ENCODE peak calls at places on chromosomes 5 and 9, in four cellular contexts. N, B, X and Q are unnamed samples.

GRCh38 chr9:20209421-20210340 is 412.6 kb downstream of the MLLT3 start:
- DNase-seq in N (no peak), B (no peak), X (no peak), Q (no peak)

GRCh38 chr9:133133680-133134418 is 12.8 kb upstream of the RALGDS start:
- DNase-seq in N (peak), B (peak), X (peak), Q (no peak)

GRCh38 chr5:58114324-58114723 is 345.6 kb downstream of the PLK2 start:
- DNase-seq in N (peak), B (no peak), X (no peak), Q (no peak)

GRCh38 chr5:53815471-53815870 is 255.0 kb downstream of the NDUFS4 start:
- DNase-seq in N (no peak), B (no peak), X (peak), Q (no peak)

GRCh38 chr5:152505442-152506042 is 100.5 kb upstream of the NMUR2 start:
- DNase-seq in N (peak), B (peak), X (peak), Q (peak)

GRCh38 chr9:120730661-120731514 is 16.6 kb upstream of the MEGF9 start:
- DNase-seq in N (peak), B (no peak), X (peak), Q (no peak)

GRCh38 chr5:57505640-57506039 is 23.0 kb upstream of the ACTBL2 start:
- DNase-seq in N (no peak), B (no peak), X (no peak), Q (no peak)

GRCh38 chr5:170278611-170279500 is 18.7 kb downstream of the LCP2 start:
- DNase-seq in N (no peak), B (peak), X (peak), Q (no peak)

GRCh38 chr5:172414618-172415599 is 39.4 kb downstream of the SH3PXD2B start:
- DNase-seq in N (peak), B (no peak), X (no peak), Q (no peak)

GRCh38 chr9:114307323-114308250 is 15.3 kb upstream of the ORM1 start:
- DNase-seq in N (no peak), B (no peak), X (peak), Q (no peak)

GRCh38 chr5:6503342-6503741 is 54.7 kb downstream of the UBE2QL1 start:
- DNase-seq in N (no peak), B (no peak), X (peak), Q (no peak)

GRCh38 chr5:110616009-110616408 is 110.5 kb downstream of the TMEM232 start:
- DNase-seq in N (no peak), B (no peak), X (no peak), Q (no peak)

GRCh38 chr5:177432143-177432904 is 5.8 kb downstream of the GRK6 start:
- DNase-seq in N (no peak), B (no peak), X (no peak), Q (no peak)

GRCh38 chr9:18485691-18486090 is 11.7 kb downstream of the ADAMTSL1 start:
- DNase-seq in N (no peak), B (no peak), X (no peak), Q (no peak)

GRCh38 chr5:72702881-72703434 is 113.5 kb upstream of the TNPO1 start:
- DNase-seq in N (no peak), B (no peak), X (no peak), Q (no peak)

GRCh38 chr5:83345423-83345822 is 126.1 kb upstream of the VCAN start:
- DNase-seq in N (no peak), B (no peak), X (no peak), Q (no peak)

GRCh38 chr5:141604318-141604717 is 14.5 kb downstream of the DIAPH1 start:
- DNase-seq in N (peak), B (no peak), X (no peak), Q (no peak)

GRCh38 chr5:78610163-78610583 is 38.4 kb downstream of the LHFPL2 start:
- DNase-seq in N (no peak), B (no peak), X (no peak), Q (no peak)

GRCh38 chr9:83572524-83572923 is 34.3 kb upstream of the FRMD3 start:
- DNase-seq in N (no peak), B (no peak), X (no peak), Q (no peak)

GRCh38 chr9:37992924-37993349 is 76.1 kb downstream of the SHB start:
- DNase-seq in N (no peak), B (no peak), X (no peak), Q (no peak)

GRCh38 chr9:112168197-112168596 is 6.9 kb downstream of the SUSD1 start:
- DNase-seq in N (no peak), B (peak), X (no peak), Q (no peak)

GRCh38 chr9:115378758-115379157 is 260.8 kb upstream of the TNC start:
- DNase-seq in N (no peak), B (no peak), X (no peak), Q (no peak)

GRCh38 chr9:22986556-22986955 is 539.9 kb downstream of the DMRTA1 start:
- DNase-seq in N (no peak), B (no peak), X (no peak), Q (no peak)

GRCh38 chr5:146766013-146766412 is 112.5 kb downstream of the PPP2R2B start:
- DNase-seq in N (no peak), B (no peak), X (no peak), Q (no peak)

GRCh38 chr9:135388530-135388929 is 91.1 kb upstream of the PPP1R26 start:
- DNase-seq in N (no peak), B (no peak), X (no peak), Q (no peak)

GRCh38 chr5:154566146-154566680 is 88.2 kb upstream of the HAND1 start:
- DNase-seq in N (no peak), B (no peak), X (no peak), Q (no peak)

GRCh38 chr9:134059661-134060395 is 8.0 kb downstream of the BRD3 start:
- DNase-seq in N (no peak), B (peak), X (peak), Q (peak)

GRCh38 chr5:116614603-116614920 is 39.9 kb upstream of the SEMA6A start:
- DNase-seq in N (no peak), B (no peak), X (no peak), Q (no peak)

GRCh38 chr5:136717917-136718316 is 352.6 kb upstream of the TRPC7 start:
- DNase-seq in N (no peak), B (no peak), X (no peak), Q (no peak)

DNA sequence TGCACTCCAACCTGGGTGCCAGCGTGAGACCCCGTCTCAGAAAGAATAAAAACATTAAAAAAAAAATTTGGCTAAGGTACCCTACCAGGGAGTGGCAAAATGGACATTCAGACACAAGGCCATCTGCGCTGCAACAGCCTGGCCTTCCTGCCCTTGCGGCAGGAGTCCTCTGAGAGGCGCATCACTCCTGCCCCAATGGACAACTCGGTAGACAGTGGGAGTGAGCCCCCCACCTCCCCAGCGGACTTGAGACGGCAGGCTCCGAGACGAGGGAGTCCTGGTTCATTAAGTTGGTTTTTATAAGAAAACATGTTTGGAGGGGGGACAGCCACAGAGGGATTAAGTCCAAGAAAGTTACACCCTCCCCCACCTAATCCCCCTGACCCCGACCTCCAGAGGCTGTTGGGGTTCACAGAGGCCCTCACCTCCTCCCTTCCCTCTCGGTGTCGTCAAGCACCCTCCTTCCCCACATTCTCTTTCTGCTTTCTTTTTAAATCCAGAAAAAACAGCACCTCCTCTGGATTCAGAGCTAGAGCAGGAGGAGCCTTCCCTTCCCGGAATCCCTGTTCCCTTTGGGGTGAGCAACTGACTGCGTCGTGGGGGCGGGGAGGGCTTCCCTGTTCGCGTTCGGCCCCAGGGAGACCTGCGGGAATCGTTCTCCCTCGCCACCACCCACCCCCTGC is 1.8 kb upstream of the EGR1 start:
- DNase-seq in N (no peak), B (no peak), X (peak), Q (no peak)
- TF ChIP-seq CTCF in N (no peak), B (no peak), X (no peak), Q (no peak)

GRCh38 chr9:130692365-130692764 is 1.2 kb upstream of the EXOSC2 start:
- DNase-seq in N (no peak), B (no peak), X (peak), Q (peak)
- TF ChIP-seq CTCF in N (no peak), B (no peak), X (peak), Q (peak)

GRCh38 chr5:176429972-176430371 is 13.6 kb upstream of the CLTB start:
- DNase-seq in N (no peak), B (no peak), X (no peak), Q (no peak)
- TF ChIP-seq CTCF in N (no peak), B (no peak), X (peak), Q (no peak)

GRCh38 chr9:89410709-89411111 is 87.2 kb downstream of the SEMA4D start:
- DNase-seq in N (peak), B (peak), X (no peak), Q (no peak)
- TF ChIP-seq CTCF in N (no peak), B (peak), X (peak), Q (no peak)

DNA sequence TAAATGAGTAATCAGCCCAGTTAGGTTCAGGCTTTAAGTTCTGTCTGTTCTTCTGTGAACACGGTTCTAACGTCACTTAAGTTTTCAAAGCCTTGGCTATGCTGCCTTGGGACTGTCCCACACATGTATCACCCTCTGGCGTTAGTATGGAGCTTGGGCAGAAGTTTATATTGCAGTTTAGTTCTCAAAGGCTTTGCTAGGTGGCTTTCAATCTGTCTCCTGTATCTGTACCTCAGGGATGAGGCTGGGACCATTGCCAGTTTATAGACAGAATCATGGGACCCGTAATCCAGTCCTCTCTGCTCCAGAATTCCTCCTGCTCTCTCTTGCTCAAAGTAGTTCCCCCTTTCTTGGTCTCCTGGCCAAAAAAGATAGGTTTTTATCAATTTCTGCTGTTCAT is 12.1 kb downstream of the C9orf40 start:
- DNase-seq in N (no peak), B (no peak), X (no peak), Q (no peak)
- TF ChIP-seq CTCF in N (no peak), B (no peak), X (peak), Q (no peak)

GRCh38 chr5:75457691-75458090 is 53.7 kb downstream of the CERT1 start:
- DNase-seq in N (peak), B (no peak), X (no peak), Q (no peak)

GRCh38 chr5:75463726-75464125 is 47.7 kb downstream of the CERT1 start:
- DNase-seq in N (peak), B (no peak), X (no peak), Q (no peak)

GRCh38 chr5:75461679-75462078 is 49.8 kb downstream of the CERT1 start:
- DNase-seq in N (peak), B (no peak), X (no peak), Q (no peak)

GRCh38 chr5:75460532-75460931 is 50.9 kb downstream of the CERT1 start:
- DNase-seq in N (no peak), B (no peak), X (no peak), Q (no peak)

GRCh38 chr5:75460947-75461346 is 50.5 kb downstream of the CERT1 start:
- DNase-seq in N (no peak), B (peak), X (peak), Q (no peak)
- TF ChIP-seq CTCF in N (no peak), B (no peak), X (no peak), Q (no peak)

DNA sequence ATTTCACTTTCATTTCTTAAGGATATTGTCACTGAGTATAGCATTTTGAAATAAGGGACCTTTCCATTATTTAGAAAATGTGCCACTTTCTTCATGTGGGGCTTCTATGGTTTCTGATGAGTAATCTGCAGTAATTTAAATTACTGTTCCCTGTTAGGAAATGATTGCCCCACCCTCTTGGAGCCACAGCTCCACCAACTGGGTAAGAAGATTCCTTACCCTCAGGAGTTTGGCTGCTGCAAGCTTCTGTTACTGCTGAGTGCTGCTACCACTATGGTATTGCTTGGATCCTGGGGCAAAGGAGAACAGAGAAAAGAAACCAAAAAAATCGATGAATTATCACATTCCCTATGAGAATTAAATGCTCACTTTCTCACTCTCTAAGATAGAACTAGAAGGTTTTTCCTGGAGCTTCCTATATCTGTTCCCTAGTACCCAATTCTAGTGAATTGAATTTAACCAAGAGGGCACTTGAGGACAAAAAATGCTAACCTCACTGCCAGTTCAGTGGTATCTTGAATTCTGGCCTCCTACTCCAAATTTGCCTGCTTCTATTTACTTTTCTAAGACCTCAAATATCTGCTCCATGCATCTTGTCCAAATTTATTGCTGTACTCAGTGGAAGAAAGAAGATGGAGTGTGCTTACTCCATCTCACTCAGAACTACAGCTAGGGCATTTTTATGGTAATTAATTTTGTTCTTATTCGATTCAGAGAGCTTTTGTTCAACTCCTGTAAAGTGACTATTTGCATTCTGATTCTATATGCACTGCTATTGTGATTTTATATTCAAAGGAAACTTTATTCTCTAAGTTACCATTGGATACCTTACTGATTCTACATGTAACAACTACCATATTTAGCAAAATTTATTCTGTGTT is 2111.4 kb downstream of the MAT2B start:
- DNase-seq in N (peak), B (no peak), X (no peak), Q (no peak)
- TF ChIP-seq CTCF in N (peak), B (no peak), X (peak), Q (no peak)